ENCODE peak calls at places on chromosomes 2 and 18, in six cellular contexts. Z is fibroblast of lung, P is H9, R is GM23248, E is neuronal stem cell, Q is MM.1S. U is an unnamed sample.
A peak's percentile ranks its signal among the peaks of the same experiment; 100 is the strongest.

GRCh38 chr2:208101716-208102631 is 22.4 kb downstream of the CRYGD start:
- DNase-seq in R (peak; percentile 47), Q (no peak), E (no peak), Z (peak; percentile 34), P (no peak), U (no peak)

GRCh38 chr2:121804340-121804739 is 48.9 kb downstream of the TSN start:
- DNase-seq in Q (no peak), R (no peak), P (peak; percentile 65), E (no peak), Z (peak; percentile 56), U (peak; percentile 95)

GRCh38 chr2:33363599-33364300 is 112.7 kb upstream of the RASGRP3 start:
- DNase-seq in E (no peak), P (no peak), Q (no peak), R (no peak), Z (peak; percentile 77), U (no peak)

GRCh38 chr2:98308068-98308467 is 38.2 kb upstream of the CNGA3 start:
- DNase-seq in R (peak; percentile 41), E (no peak), Z (no peak), P (no peak), Q (no peak), U (no peak)

GRCh38 chr18:22424564-22424963 is 6.8 kb upstream of the CTAGE1 start:
- DNase-seq in Q (no peak), E (no peak), R (no peak), P (no peak), Z (no peak), U (no peak)

GRCh38 chr2:138275881-138276280 is 225.7 kb upstream of the SPOPL start:
- DNase-seq in R (peak; percentile 58), E (no peak), Z (peak; percentile 47), P (no peak), Q (no peak), U (no peak)

GRCh38 chr2:59182249-59182648 is 941.1 kb upstream of the FANCL start:
- DNase-seq in R (peak; percentile 46), P (peak; percentile 67), Z (peak; percentile 3), E (peak; percentile 21), Q (no peak), U (peak; percentile 64)

GRCh38 chr2:68565858-68566257 is 77.5 kb upstream of the PROKR1 start:
- DNase-seq in Z (peak; percentile 60), Q (peak; percentile 36), E (no peak), P (no peak), R (peak; percentile 34), U (no peak)

GRCh38 chr18:23135679-23136325 is 517 bp downstream of the CABLES1 start:
- DNase-seq in E (peak; percentile 30), Q (peak; percentile 44), Z (peak; percentile 52), P (no peak), R (peak; percentile 75), U (no peak)

GRCh38 chr2:113133696-113134558 is 6.5 kb downstream of the IL1RN start:
- DNase-seq in P (no peak), Z (peak; percentile 19), Q (no peak), E (no peak), R (peak; percentile 54), U (no peak)

GRCh38 chr2:30267161-30267568 is 35.8 kb downstream of the LBH start:
- DNase-seq in Z (no peak), R (no peak), Q (peak; percentile 32), E (no peak), P (peak; percentile 49), U (no peak)

GRCh38 chr2:233486357-233486756 is 80.2 kb downstream of the USP40 start:
- DNase-seq in R (no peak), P (no peak), Z (peak; percentile 13), E (no peak), Q (no peak), U (no peak)

GRCh38 chr18:23943903-23944624 is 70.5 kb upstream of the TTC39C start:
- DNase-seq in Q (no peak), P (no peak), R (peak; percentile 59), E (no peak), Z (peak; percentile 89), U (no peak)

GRCh38 chr2:109446531-109447131 is 167.1 kb downstream of the SEPTIN10 start:
- DNase-seq in P (no peak), R (no peak), Z (no peak), E (no peak), Q (no peak), U (no peak)

GRCh38 chr18:79832169-79832568 is 34.4 kb downstream of the KCNG2 start:
- DNase-seq in R (no peak), Z (no peak), Q (no peak), P (no peak), E (no peak), U (no peak)

GRCh38 chr2:96342085-96342484 is 6.5 kb downstream of the NCAPH start:
- DNase-seq in Z (peak; percentile 90), E (no peak), P (no peak), Q (no peak), R (peak; percentile 58), U (no peak)

GRCh38 chr18:35040638-35040987 is 600 bp upstream of the MAPRE2 start:
- DNase-seq in E (no peak), P (no peak), R (no peak), Q (no peak), Z (no peak), U (peak; percentile 58)

GRCh38 chr2:11687736-11688135 is 17.7 kb upstream of the NTSR2 start:
- DNase-seq in Z (no peak), Q (no peak), P (no peak), R (no peak), E (no peak), U (no peak)

GRCh38 chr18:68623342-68623741 is 91.6 kb downstream of the TMX3 start:
- DNase-seq in R (peak; percentile 86), Z (peak; percentile 60), E (peak; percentile 60), Q (peak; percentile 64), P (peak; percentile 60), U (peak; percentile 88)

GRCh38 chr18:79578396-79579260 is 101.0 kb upstream of the CTDP1 start:
- DNase-seq in Z (no peak), E (no peak), R (peak; percentile 6), P (peak; percentile 17), Q (no peak), U (no peak)

GRCh38 chr2:88055049-88055435 is 541 bp downstream of the KRCC1 start:
- DNase-seq in P (no peak), Q (no peak), Z (peak; percentile 48), E (no peak), R (peak; percentile 62), U (no peak)

GRCh38 chr18:40851014-40851429 is 1104.0 kb upstream of the PIK3C3 start:
- DNase-seq in R (peak; percentile 25), P (no peak), Q (peak; percentile 66), E (no peak), Z (peak; percentile 88), U (no peak)

GRCh38 chr2:168159754-168160585 is 87.4 kb downstream of the STK39 start:
- DNase-seq in P (no peak), Q (no peak), R (no peak), E (no peak), Z (no peak), U (peak; percentile 28)

GRCh38 chr2:191926671-191927070 is 79.8 kb upstream of the CAVIN2 start:
- DNase-seq in E (no peak), Z (no peak), P (no peak), R (no peak), Q (no peak), U (no peak)

GRCh38 chr2:197286805-197287595 is 23.6 kb downstream of the ANKRD44 start:
- DNase-seq in Z (peak; percentile 95), E (no peak), R (peak; percentile 96), Q (no peak), P (no peak), U (peak; percentile 55)

DNA sequence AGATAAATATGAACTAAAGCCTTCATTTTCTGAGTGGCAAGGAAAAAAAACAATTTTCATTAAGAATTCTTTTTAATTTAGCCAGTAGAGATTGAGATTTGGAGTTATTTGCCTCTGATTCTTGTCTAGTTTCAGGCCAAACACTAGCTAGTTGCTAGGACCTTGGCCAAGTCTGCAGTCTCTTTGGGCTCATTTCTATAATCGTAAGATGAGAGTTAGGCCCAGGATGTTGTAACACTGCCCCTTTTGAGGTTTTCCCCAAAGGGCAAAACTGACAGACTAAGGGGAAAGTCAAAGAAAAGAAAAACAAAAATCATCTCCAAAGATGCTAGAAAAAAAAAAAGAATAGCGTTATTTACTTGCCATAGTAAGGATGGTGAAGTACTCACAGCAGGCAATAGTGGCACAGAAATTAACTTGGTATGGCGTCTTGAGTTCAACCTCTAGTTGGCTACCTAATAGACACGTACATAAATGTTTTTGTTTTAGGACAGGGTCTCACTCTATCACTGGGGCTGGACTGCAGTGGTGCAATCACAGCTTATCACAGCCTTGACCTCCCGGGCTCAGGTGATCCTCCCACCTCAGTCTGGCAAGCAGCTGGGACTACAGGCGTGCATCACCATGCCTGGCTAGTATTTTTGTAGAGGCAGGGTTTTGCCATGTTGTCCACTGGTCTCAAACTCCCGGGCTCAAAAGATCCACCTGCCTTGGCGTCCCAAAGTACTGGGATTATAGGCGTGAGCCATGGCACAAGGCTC is 23.0 kb upstream of the ADAM17 start:
- DNase-seq in Q (no peak), E (no peak), P (no peak), Z (no peak), R (peak; percentile 13), U (no peak)
- H2AFZ ChIP-seq in Q (no peak overlapping the region), E (no peak overlapping the region), P (no peak overlapping the region), Z (no peak overlapping the region), R (no peak overlapping the region), U (no peak overlapping the region)

GRCh38 chr2:47653909-47654789 is 128.8 kb upstream of the MSH6 start:
- DNase-seq in Q (no peak), P (peak; percentile 71), E (peak; percentile 31), Z (peak; percentile 25), R (no peak), U (peak; percentile 87)

GRCh38 chr2:47652041-47652713 is 130.8 kb upstream of the MSH6 start:
- DNase-seq in P (no peak), Z (no peak), E (no peak), R (no peak), Q (no peak), U (no peak)

GRCh38 chr2:47651296-47651695 is 131.6 kb upstream of the MSH6 start:
- DNase-seq in R (no peak), Q (no peak), P (no peak), E (no peak), Z (no peak), U (no peak)

GRCh38 chr2:47654790-47655562 is 128.0 kb upstream of the MSH6 start:
- DNase-seq in P (peak; percentile 59), Z (no peak), E (no peak), Q (no peak), R (no peak), U (peak; percentile 98)

GRCh38 chr2:47653036-47653435 is 129.9 kb upstream of the MSH6 start:
- DNase-seq in R (no peak), Q (no peak), Z (no peak), P (no peak), E (no peak), U (no peak)
- H3K27me3 ChIP-seq in R (peaks cover 22% of the 10 kb centered on the region), Q (no peaks in the 10 kb centered on the region), Z (peaks cover 4% of the 10 kb centered on the region), P (no peaks in the 10 kb centered on the region), E (no peaks in the 10 kb centered on the region), U (no peaks in the 10 kb centered on the region)

DNA sequence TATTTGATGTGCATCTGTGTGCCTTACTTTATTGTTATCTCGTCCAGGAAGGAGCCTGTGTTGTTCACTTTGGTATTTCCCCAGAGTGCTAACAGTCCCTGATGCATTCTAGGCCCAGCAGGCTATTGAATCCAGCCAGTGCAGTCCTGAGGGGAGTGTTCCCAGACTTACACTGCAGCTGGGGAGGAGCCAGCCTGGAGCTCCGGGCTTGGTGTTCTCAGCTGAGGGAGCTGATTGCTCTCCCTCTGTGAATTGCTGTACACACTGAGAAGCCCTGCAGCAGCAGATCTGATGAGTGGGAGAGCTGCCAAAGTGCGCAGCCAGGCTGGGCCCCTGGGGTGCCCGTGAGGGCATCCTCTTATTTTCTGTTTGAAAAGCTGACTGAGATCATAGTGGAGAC is 159.2 kb downstream of the GALNT3 start:
- DNase-seq in Z (peak; percentile 43), R (peak; percentile 3), P (peak; percentile 69), E (peak; percentile 35), Q (no peak), U (no peak)
- H3K4me2 ChIP-seq in Z (no peak overlapping the region), R (no peak overlapping the region), P (no peak overlapping the region), E (no peak overlapping the region), Q (no peak overlapping the region), U (no peak overlapping the region)

GRCh38 chr2:27322766-27323591 is at the start of gene MPV17:
- DNase-seq in P (peak; percentile 95), R (peak; percentile 98), E (peak; percentile 72), Z (peak; percentile 93), Q (peak; percentile 96), U (peak; percentile 96)
- H2AFZ ChIP-seq in P (no peak within 1 kb of the TSS), R (peak within 1 kb of the TSS; percentile 91), E (peak within 1 kb of the TSS; percentile 86), Z (peak within 1 kb of the TSS; percentile 30), Q (peak within 1 kb of the TSS; percentile 65), U (no peak within 1 kb of the TSS)

U was measured in Karpas-422.